ENCODE peak calls at places on chromosomes 5 and 9, in six cellular contexts. G is fibroblast of mammary gland, T is NCI-H1436, P is T follicular helper cell, R is GM03348, D is ovary. U is an unnamed sample.

GRCh38 chr5:67648201-67648671 is 451.6 kb upstream of the CD180 start:
- DNase-seq in G (peak), T (peak), P (no peak), R (peak), D (peak), U (peak)

GRCh38 chr5:683619-684481 is 9.3 kb downstream of the TPPP start:
- DNase-seq in G (no peak), T (no peak), P (no peak), R (no peak), D (peak), U (peak)

GRCh38 chr9:93576296-93577044 is at the start of gene PHF2:
- DNase-seq in G (no peak), T (no peak), P (no peak), R (peak), D (peak), U (no peak)

GRCh38 chr5:110807174-110807573 is 68.4 kb downstream of the SLC25A46 start:
- DNase-seq in G (peak), T (no peak), P (no peak), R (no peak), D (peak), U (peak)

GRCh38 chr5:1011226-1011631 is 2.6 kb downstream of the NKD2 start:
- DNase-seq in G (no peak), T (peak), P (peak), R (no peak), D (peak), U (peak)

GRCh38 chr9:77455312-77455927 is 192.7 kb downstream of the GNA14 start:
- DNase-seq in G (peak), T (no peak), P (peak), R (no peak), D (no peak), U (no peak)

GRCh38 chr9:136199391-136200288 is 5.3 kb downstream of the LHX3 start:
- DNase-seq in G (no peak), T (no peak), P (no peak), R (no peak), D (no peak), U (no peak)

GRCh38 chr9:82488702-82489578 is 500.4 kb downstream of the SPATA31D1 start:
- DNase-seq in G (peak), T (no peak), P (no peak), R (peak), D (no peak), U (peak)

GRCh38 chr9:71685394-71685793 is 82.9 kb downstream of the CEMIP2 start:
- DNase-seq in G (no peak), T (no peak), P (peak), R (no peak), D (no peak), U (no peak)

GRCh38 chr5:168851902-168852321 is 272.7 kb upstream of the PANK3 start:
- DNase-seq in G (peak), T (no peak), P (no peak), R (no peak), D (no peak), U (no peak)

GRCh38 chr9:134589748-134590147 is 51.9 kb upstream of the COL5A1 start:
- DNase-seq in G (no peak), T (no peak), P (no peak), R (no peak), D (no peak), U (no peak)

GRCh38 chr9:124456341-124457078 is 6.3 kb downstream of the ADGRD2 start:
- DNase-seq in G (no peak), T (no peak), P (no peak), R (no peak), D (no peak), U (no peak)

GRCh38 chr9:36250079-36250478 is 8.2 kb downstream of the GNE start:
- DNase-seq in G (no peak), T (no peak), P (no peak), R (no peak), D (no peak), U (no peak)

GRCh38 chr5:174688441-174689354 is 35.7 kb upstream of the MSX2 start:
- DNase-seq in G (no peak), T (no peak), P (no peak), R (no peak), D (no peak), U (no peak)

GRCh38 chr9:11946521-11946920 is 746.7 kb upstream of the TYRP1 start:
- DNase-seq in G (peak), T (no peak), P (no peak), R (peak), D (no peak), U (no peak)

GRCh38 chr9:728535-728934 is 113.0 kb upstream of the DMRT1 start:
- DNase-seq in G (no peak), T (no peak), P (no peak), R (no peak), D (no peak), U (no peak)

GRCh38 chr9:73423891-73424290 is 272.2 kb downstream of the ANXA1 start:
- DNase-seq in G (peak), T (no peak), P (no peak), R (no peak), D (no peak), U (no peak)

GRCh38 chr5:180594311-180595045 is 3.2 kb upstream of the SCGB3A1 start:
- DNase-seq in G (no peak), T (no peak), P (no peak), R (no peak), D (no peak), U (peak)

GRCh38 chr9:107358867-107359440 is 75.9 kb downstream of the RAD23B start:
- DNase-seq in G (no peak), T (peak), P (no peak), R (no peak), D (no peak), U (no peak)

GRCh38 chr5:68012429-68012828 is 203.1 kb upstream of the PIK3R1 start:
- DNase-seq in G (peak), T (no peak), P (no peak), R (peak), D (no peak), U (no peak)

GRCh38 chr9:129071526-129072131 is 9.3 kb upstream of the DOLPP1 start:
- DNase-seq in G (no peak), T (no peak), P (no peak), R (no peak), D (no peak), U (no peak)

GRCh38 chr5:74241751-74242140 is 398.8 kb downstream of the ENC1 start:
- DNase-seq in G (no peak), T (no peak), P (no peak), R (no peak), D (no peak), U (no peak)

GRCh38 chr9:87533291-87533690 is 35.6 kb downstream of the DAPK1 start:
- DNase-seq in G (no peak), T (no peak), P (no peak), R (no peak), D (no peak), U (no peak)